ENCODE peak calls at places on chromosomes 11 and 22, in nine cellular contexts. One of them, this sample, is unnamed.

GRCh38 chr11:131978351-131978750 is 607.9 kb downstream of the NTM start:
- DNase-seq in stimulated activated CD4-positive, alpha-beta T cell treated with anti-CD3 and anti-CD28 coated beads, Interleukin-12 subunit alpha, Interleukin-12 subunit beta, amount 100 ng/mL, for 48 hours: no peak
- DNase-seq in NB4: no peak
- DNase-seq in foreskin fibroblast: no peak
- DNase-seq in fibroblast of lung: no peak
- DNase-seq in NCI-H1105 treated with DMSO at 0.1 percent for 48 hours: no peak
- DNase-seq in NCI-H1930: no peak
- DNase-seq in choroid plexus epithelial cell: no peak
- DNase-seq in activated naive CD4-positive, alpha-beta T cell treated with anti-CD3 and anti-CD28 coated beads, Interleukin-2, amount 10 ng/mL, durations not matched to agents 7 days and 5 days: no peak
- DNase-seq in this sample: no peak

GRCh38 chr22:18033204-18033998 is 9.0 kb upstream of the MICAL3 start:
- DNase-seq in stimulated activated CD4-positive, alpha-beta T cell treated with anti-CD3 and anti-CD28 coated beads, Interleukin-12 subunit alpha, Interleukin-12 subunit beta, amount 100 ng/mL, for 48 hours: no peak
- DNase-seq in NB4: no peak
- DNase-seq in foreskin fibroblast: peak
- DNase-seq in fibroblast of lung: no peak
- DNase-seq in NCI-H1105 treated with DMSO at 0.1 percent for 48 hours: no peak
- DNase-seq in NCI-H1930: no peak
- DNase-seq in choroid plexus epithelial cell: peak
- DNase-seq in activated naive CD4-positive, alpha-beta T cell treated with anti-CD3 and anti-CD28 coated beads, Interleukin-2, amount 10 ng/mL, durations not matched to agents 7 days and 5 days: no peak
- DNase-seq in this sample: no peak

GRCh38 chr11:133291672-133292265 is 240.5 kb downstream of the OPCML start:
- DNase-seq in stimulated activated CD4-positive, alpha-beta T cell treated with anti-CD3 and anti-CD28 coated beads, Interleukin-12 subunit alpha, Interleukin-12 subunit beta, amount 100 ng/mL, for 48 hours: no peak
- DNase-seq in NB4: no peak
- DNase-seq in foreskin fibroblast: no peak
- DNase-seq in fibroblast of lung: no peak
- DNase-seq in NCI-H1105 treated with DMSO at 0.1 percent for 48 hours: no peak
- DNase-seq in NCI-H1930: no peak
- DNase-seq in choroid plexus epithelial cell: no peak
- DNase-seq in activated naive CD4-positive, alpha-beta T cell treated with anti-CD3 and anti-CD28 coated beads, Interleukin-2, amount 10 ng/mL, durations not matched to agents 7 days and 5 days: no peak
- DNase-seq in this sample: no peak

GRCh38 chr11:63866211-63866610 is 27.3 kb downstream of the MARK2 start:
- DNase-seq in stimulated activated CD4-positive, alpha-beta T cell treated with anti-CD3 and anti-CD28 coated beads, Interleukin-12 subunit alpha, Interleukin-12 subunit beta, amount 100 ng/mL, for 48 hours: peak
- DNase-seq in NB4: peak
- DNase-seq in foreskin fibroblast: peak
- DNase-seq in fibroblast of lung: peak
- DNase-seq in NCI-H1105 treated with DMSO at 0.1 percent for 48 hours: peak
- DNase-seq in NCI-H1930: no peak
- DNase-seq in choroid plexus epithelial cell: peak
- DNase-seq in activated naive CD4-positive, alpha-beta T cell treated with anti-CD3 and anti-CD28 coated beads, Interleukin-2, amount 10 ng/mL, durations not matched to agents 7 days and 5 days: peak
- DNase-seq in this sample: no peak

GRCh38 chr11:113839842-113840241 is 35.5 kb downstream of the USP28 start:
- DNase-seq in stimulated activated CD4-positive, alpha-beta T cell treated with anti-CD3 and anti-CD28 coated beads, Interleukin-12 subunit alpha, Interleukin-12 subunit beta, amount 100 ng/mL, for 48 hours: no peak
- DNase-seq in NB4: no peak
- DNase-seq in foreskin fibroblast: no peak
- DNase-seq in fibroblast of lung: no peak
- DNase-seq in NCI-H1105 treated with DMSO at 0.1 percent for 48 hours: no peak
- DNase-seq in NCI-H1930: no peak
- DNase-seq in choroid plexus epithelial cell: no peak
- DNase-seq in activated naive CD4-positive, alpha-beta T cell treated with anti-CD3 and anti-CD28 coated beads, Interleukin-2, amount 10 ng/mL, durations not matched to agents 7 days and 5 days: no peak
- DNase-seq in this sample: no peak

GRCh38 chr11:118939948-118940598 is 14.3 kb upstream of the BCL9L start:
- DNase-seq in stimulated activated CD4-positive, alpha-beta T cell treated with anti-CD3 and anti-CD28 coated beads, Interleukin-12 subunit alpha, Interleukin-12 subunit beta, amount 100 ng/mL, for 48 hours: peak
- DNase-seq in NB4: peak
- DNase-seq in foreskin fibroblast: no peak
- DNase-seq in fibroblast of lung: no peak
- DNase-seq in NCI-H1105 treated with DMSO at 0.1 percent for 48 hours: no peak
- DNase-seq in NCI-H1930: no peak
- DNase-seq in choroid plexus epithelial cell: peak
- DNase-seq in activated naive CD4-positive, alpha-beta T cell treated with anti-CD3 and anti-CD28 coated beads, Interleukin-2, amount 10 ng/mL, durations not matched to agents 7 days and 5 days: peak
- DNase-seq in this sample: no peak

GRCh38 chr11:106410902-106411301 is 333.4 kb downstream of the AASDHPPT start:
- DNase-seq in stimulated activated CD4-positive, alpha-beta T cell treated with anti-CD3 and anti-CD28 coated beads, Interleukin-12 subunit alpha, Interleukin-12 subunit beta, amount 100 ng/mL, for 48 hours: no peak
- DNase-seq in NB4: no peak
- DNase-seq in foreskin fibroblast: no peak
- DNase-seq in fibroblast of lung: no peak
- DNase-seq in NCI-H1105 treated with DMSO at 0.1 percent for 48 hours: no peak
- DNase-seq in NCI-H1930: no peak
- DNase-seq in choroid plexus epithelial cell: no peak
- DNase-seq in activated naive CD4-positive, alpha-beta T cell treated with anti-CD3 and anti-CD28 coated beads, Interleukin-2, amount 10 ng/mL, durations not matched to agents 7 days and 5 days: no peak
- DNase-seq in this sample: no peak

GRCh38 chr22:18970180-18970947 is 34.3 kb upstream of the PRODH start:
- DNase-seq in stimulated activated CD4-positive, alpha-beta T cell treated with anti-CD3 and anti-CD28 coated beads, Interleukin-12 subunit alpha, Interleukin-12 subunit beta, amount 100 ng/mL, for 48 hours: no peak
- DNase-seq in NB4: peak
- DNase-seq in foreskin fibroblast: no peak
- DNase-seq in fibroblast of lung: no peak
- DNase-seq in NCI-H1105 treated with DMSO at 0.1 percent for 48 hours: peak
- DNase-seq in NCI-H1930: no peak
- DNase-seq in choroid plexus epithelial cell: no peak
- DNase-seq in activated naive CD4-positive, alpha-beta T cell treated with anti-CD3 and anti-CD28 coated beads, Interleukin-2, amount 10 ng/mL, durations not matched to agents 7 days and 5 days: peak
- DNase-seq in this sample: no peak

GRCh38 chr11:45288395-45288794 is 2.3 kb upstream of the SYT13 start:
- DNase-seq in stimulated activated CD4-positive, alpha-beta T cell treated with anti-CD3 and anti-CD28 coated beads, Interleukin-12 subunit alpha, Interleukin-12 subunit beta, amount 100 ng/mL, for 48 hours: no peak
- DNase-seq in NB4: no peak
- DNase-seq in foreskin fibroblast: no peak
- DNase-seq in fibroblast of lung: no peak
- DNase-seq in NCI-H1105 treated with DMSO at 0.1 percent for 48 hours: peak
- DNase-seq in NCI-H1930: no peak
- DNase-seq in choroid plexus epithelial cell: no peak
- DNase-seq in activated naive CD4-positive, alpha-beta T cell treated with anti-CD3 and anti-CD28 coated beads, Interleukin-2, amount 10 ng/mL, durations not matched to agents 7 days and 5 days: no peak
- DNase-seq in this sample: no peak

GRCh38 chr11:47724041-47724729 is 9.0 kb upstream of the AGBL2 start:
- DNase-seq in stimulated activated CD4-positive, alpha-beta T cell treated with anti-CD3 and anti-CD28 coated beads, Interleukin-12 subunit alpha, Interleukin-12 subunit beta, amount 100 ng/mL, for 48 hours: no peak
- DNase-seq in NB4: peak
- DNase-seq in foreskin fibroblast: peak
- DNase-seq in fibroblast of lung: peak
- DNase-seq in NCI-H1105 treated with DMSO at 0.1 percent for 48 hours: no peak
- DNase-seq in NCI-H1930: no peak
- DNase-seq in choroid plexus epithelial cell: peak
- DNase-seq in activated naive CD4-positive, alpha-beta T cell treated with anti-CD3 and anti-CD28 coated beads, Interleukin-2, amount 10 ng/mL, durations not matched to agents 7 days and 5 days: no peak
- DNase-seq in this sample: no peak

GRCh38 chr11:133146697-133147306 is 385.5 kb downstream of the OPCML start:
- DNase-seq in stimulated activated CD4-positive, alpha-beta T cell treated with anti-CD3 and anti-CD28 coated beads, Interleukin-12 subunit alpha, Interleukin-12 subunit beta, amount 100 ng/mL, for 48 hours: no peak
- DNase-seq in NB4: no peak
- DNase-seq in foreskin fibroblast: no peak
- DNase-seq in fibroblast of lung: no peak
- DNase-seq in NCI-H1105 treated with DMSO at 0.1 percent for 48 hours: no peak
- DNase-seq in NCI-H1930: no peak
- DNase-seq in choroid plexus epithelial cell: no peak
- DNase-seq in activated naive CD4-positive, alpha-beta T cell treated with anti-CD3 and anti-CD28 coated beads, Interleukin-2, amount 10 ng/mL, durations not matched to agents 7 days and 5 days: no peak
- DNase-seq in this sample: no peak

GRCh38 chr11:31887180-31887579 is 76.1 kb upstream of the PAX6 start:
- DNase-seq in stimulated activated CD4-positive, alpha-beta T cell treated with anti-CD3 and anti-CD28 coated beads, Interleukin-12 subunit alpha, Interleukin-12 subunit beta, amount 100 ng/mL, for 48 hours: no peak
- DNase-seq in NB4: peak
- DNase-seq in foreskin fibroblast: no peak
- DNase-seq in fibroblast of lung: no peak
- DNase-seq in NCI-H1105 treated with DMSO at 0.1 percent for 48 hours: no peak
- DNase-seq in NCI-H1930: no peak
- DNase-seq in choroid plexus epithelial cell: no peak
- DNase-seq in activated naive CD4-positive, alpha-beta T cell treated with anti-CD3 and anti-CD28 coated beads, Interleukin-2, amount 10 ng/mL, durations not matched to agents 7 days and 5 days: peak
- DNase-seq in this sample: no peak

GRCh38 chr22:30869996-30870395 is 98.6 kb downstream of the MORC2 start:
- DNase-seq in stimulated activated CD4-positive, alpha-beta T cell treated with anti-CD3 and anti-CD28 coated beads, Interleukin-12 subunit alpha, Interleukin-12 subunit beta, amount 100 ng/mL, for 48 hours: no peak
- DNase-seq in NB4: no peak
- DNase-seq in foreskin fibroblast: no peak
- DNase-seq in fibroblast of lung: no peak
- DNase-seq in NCI-H1105 treated with DMSO at 0.1 percent for 48 hours: no peak
- DNase-seq in NCI-H1930: no peak
- DNase-seq in choroid plexus epithelial cell: no peak
- DNase-seq in activated naive CD4-positive, alpha-beta T cell treated with anti-CD3 and anti-CD28 coated beads, Interleukin-2, amount 10 ng/mL, durations not matched to agents 7 days and 5 days: no peak
- DNase-seq in this sample: no peak

GRCh38 chr11:129590753-129591475 is 215.3 kb downstream of the BARX2 start:
- DNase-seq in stimulated activated CD4-positive, alpha-beta T cell treated with anti-CD3 and anti-CD28 coated beads, Interleukin-12 subunit alpha, Interleukin-12 subunit beta, amount 100 ng/mL, for 48 hours: no peak
- DNase-seq in NB4: no peak
- DNase-seq in foreskin fibroblast: no peak
- DNase-seq in fibroblast of lung: no peak
- DNase-seq in NCI-H1105 treated with DMSO at 0.1 percent for 48 hours: no peak
- DNase-seq in NCI-H1930: no peak
- DNase-seq in choroid plexus epithelial cell: no peak
- DNase-seq in activated naive CD4-positive, alpha-beta T cell treated with anti-CD3 and anti-CD28 coated beads, Interleukin-2, amount 10 ng/mL, durations not matched to agents 7 days and 5 days: no peak
- DNase-seq in this sample: no peak

GRCh38 chr11:114440971-114441810 is 1.9 kb downstream of the REXO2 start:
- DNase-seq in stimulated activated CD4-positive, alpha-beta T cell treated with anti-CD3 and anti-CD28 coated beads, Interleukin-12 subunit alpha, Interleukin-12 subunit beta, amount 100 ng/mL, for 48 hours: no peak
- DNase-seq in NB4: peak
- DNase-seq in foreskin fibroblast: no peak
- DNase-seq in fibroblast of lung: peak
- DNase-seq in NCI-H1105 treated with DMSO at 0.1 percent for 48 hours: peak
- DNase-seq in NCI-H1930: no peak
- DNase-seq in choroid plexus epithelial cell: no peak
- DNase-seq in activated naive CD4-positive, alpha-beta T cell treated with anti-CD3 and anti-CD28 coated beads, Interleukin-2, amount 10 ng/mL, durations not matched to agents 7 days and 5 days: no peak
- DNase-seq in this sample: no peak

GRCh38 chr11:28736256-28736655 is 628.1 kb downstream of the METTL15 start:
- DNase-seq in stimulated activated CD4-positive, alpha-beta T cell treated with anti-CD3 and anti-CD28 coated beads, Interleukin-12 subunit alpha, Interleukin-12 subunit beta, amount 100 ng/mL, for 48 hours: no peak
- DNase-seq in NB4: no peak
- DNase-seq in foreskin fibroblast: no peak
- DNase-seq in fibroblast of lung: no peak
- DNase-seq in NCI-H1105 treated with DMSO at 0.1 percent for 48 hours: no peak
- DNase-seq in NCI-H1930: no peak
- DNase-seq in choroid plexus epithelial cell: no peak
- DNase-seq in activated naive CD4-positive, alpha-beta T cell treated with anti-CD3 and anti-CD28 coated beads, Interleukin-2, amount 10 ng/mL, durations not matched to agents 7 days and 5 days: no peak
- DNase-seq in this sample: no peak

GRCh38 chr11:27716850-27717249 is 16.6 kb upstream of the BDNF start:
- DNase-seq in stimulated activated CD4-positive, alpha-beta T cell treated with anti-CD3 and anti-CD28 coated beads, Interleukin-12 subunit alpha, Interleukin-12 subunit beta, amount 100 ng/mL, for 48 hours: no peak
- DNase-seq in NB4: no peak
- DNase-seq in foreskin fibroblast: no peak
- DNase-seq in fibroblast of lung: peak
- DNase-seq in NCI-H1105 treated with DMSO at 0.1 percent for 48 hours: no peak
- DNase-seq in NCI-H1930: no peak
- DNase-seq in choroid plexus epithelial cell: peak
- DNase-seq in activated naive CD4-positive, alpha-beta T cell treated with anti-CD3 and anti-CD28 coated beads, Interleukin-2, amount 10 ng/mL, durations not matched to agents 7 days and 5 days: no peak
- DNase-seq in this sample: no peak

GRCh38 chr11:127590319-127590718 is 589.7 kb upstream of the KIRREL3 start:
- DNase-seq in stimulated activated CD4-positive, alpha-beta T cell treated with anti-CD3 and anti-CD28 coated beads, Interleukin-12 subunit alpha, Interleukin-12 subunit beta, amount 100 ng/mL, for 48 hours: no peak
- DNase-seq in NB4: no peak
- DNase-seq in foreskin fibroblast: no peak
- DNase-seq in fibroblast of lung: no peak
- DNase-seq in NCI-H1105 treated with DMSO at 0.1 percent for 48 hours: no peak
- DNase-seq in NCI-H1930: no peak
- DNase-seq in choroid plexus epithelial cell: no peak
- DNase-seq in activated naive CD4-positive, alpha-beta T cell treated with anti-CD3 and anti-CD28 coated beads, Interleukin-2, amount 10 ng/mL, durations not matched to agents 7 days and 5 days: no peak
- DNase-seq in this sample: no peak

GRCh38 chr11:75056806-75057205 is 39.9 kb downstream of the OR2AT4 start:
- DNase-seq in stimulated activated CD4-positive, alpha-beta T cell treated with anti-CD3 and anti-CD28 coated beads, Interleukin-12 subunit alpha, Interleukin-12 subunit beta, amount 100 ng/mL, for 48 hours: no peak
- DNase-seq in NB4: peak
- DNase-seq in foreskin fibroblast: no peak
- DNase-seq in fibroblast of lung: no peak
- DNase-seq in NCI-H1105 treated with DMSO at 0.1 percent for 48 hours: no peak
- DNase-seq in NCI-H1930: no peak
- DNase-seq in choroid plexus epithelial cell: no peak
- DNase-seq in activated naive CD4-positive, alpha-beta T cell treated with anti-CD3 and anti-CD28 coated beads, Interleukin-2, amount 10 ng/mL, durations not matched to agents 7 days and 5 days: no peak
- DNase-seq in this sample: no peak

GRCh38 chr11:81005595-81005994 is 1564.8 kb upstream of the TENM4 start:
- DNase-seq in stimulated activated CD4-positive, alpha-beta T cell treated with anti-CD3 and anti-CD28 coated beads, Interleukin-12 subunit alpha, Interleukin-12 subunit beta, amount 100 ng/mL, for 48 hours: no peak
- DNase-seq in NB4: peak
- DNase-seq in foreskin fibroblast: peak
- DNase-seq in fibroblast of lung: peak
- DNase-seq in NCI-H1105 treated with DMSO at 0.1 percent for 48 hours: no peak
- DNase-seq in NCI-H1930: no peak
- DNase-seq in choroid plexus epithelial cell: peak
- DNase-seq in activated naive CD4-positive, alpha-beta T cell treated with anti-CD3 and anti-CD28 coated beads, Interleukin-2, amount 10 ng/mL, durations not matched to agents 7 days and 5 days: no peak
- DNase-seq in this sample: peak

This sample was measured in retinal pigment epithelial cell.